ENCODE peak calls at places on chromosomes 5 and 9, in eight cellular contexts. C, B, M, L, E, X, D and P are unnamed samples.

GRCh38 chr9:69516353-69517322 is 155.5 kb downstream of the APBA1 start:
- DNase-seq in L (no peak), C (no peak), D (no peak), M (no peak), E (no peak), B (no peak), X (no peak), P (no peak)

GRCh38 chr9:107710988-107711387 is 221.4 kb upstream of the KLF4 start:
- DNase-seq in D (no peak), B (no peak), L (no peak), X (no peak), E (no peak), M (no peak), C (no peak), P (no peak)

GRCh38 chr9:108259917-108260675 is 595.7 kb downstream of the ACTL7B start:
- DNase-seq in M (no peak), B (no peak), L (peak), E (no peak), D (no peak), C (no peak), X (no peak), P (no peak)

GRCh38 chr9:114278881-114279570 is 43.9 kb upstream of the ORM1 start:
- DNase-seq in B (peak), C (peak), M (peak), D (peak), X (peak), L (peak), E (peak), P (no peak)

GRCh38 chr9:19036611-19037010 is 3.6 kb upstream of the SAXO1 start:
- DNase-seq in D (no peak), C (no peak), X (no peak), B (no peak), L (no peak), M (no peak), E (no peak), P (no peak)

GRCh38 chr5:12277504-12278192 is 373.4 kb upstream of the CTNND2 start:
- DNase-seq in M (no peak), C (no peak), E (no peak), X (no peak), D (no peak), L (no peak), B (no peak), P (no peak)

GRCh38 chr9:13186774-13187173 is 92.7 kb downstream of the MPDZ start:
- DNase-seq in M (no peak), D (no peak), X (no peak), B (no peak), C (no peak), L (no peak), E (no peak), P (no peak)

GRCh38 chr5:53569486-53569885 is 9.0 kb downstream of the NDUFS4 start:
- DNase-seq in C (peak), L (no peak), B (no peak), M (no peak), X (no peak), D (no peak), E (no peak), P (no peak)

GRCh38 chr9:4356306-4356705 is 56.4 kb upstream of the GLIS3 start:
- DNase-seq in M (no peak), X (no peak), E (no peak), D (no peak), L (no peak), C (no peak), B (no peak), P (no peak)

GRCh38 chr5:34709861-34710673 is 53.9 kb downstream of the RAI14 start:
- DNase-seq in E (peak), C (no peak), D (peak), L (peak), X (no peak), M (no peak), B (no peak), P (no peak)

GRCh38 chr9:90141723-90142122 is 500.9 kb downstream of the DIRAS2 start:
- DNase-seq in X (no peak), M (no peak), E (peak), C (peak), B (no peak), L (peak), D (peak), P (no peak)

GRCh38 chr9:107994638-107995037 is 505.1 kb upstream of the KLF4 start:
- DNase-seq in E (no peak), B (no peak), M (no peak), X (no peak), L (no peak), C (no peak), D (no peak), P (no peak)

GRCh38 chr5:18483386-18483785 is 849.1 kb downstream of the TAF11L14 start:
- DNase-seq in C (no peak), B (no peak), E (no peak), M (no peak), D (no peak), X (no peak), L (peak), P (no peak)

GRCh38 chr9:137463194-137463930 is 4.2 kb upstream of the NSMF start:
- DNase-seq in X (no peak), D (no peak), C (no peak), L (no peak), E (no peak), B (peak), M (peak), P (no peak)